ENCODE peak calls at places on chromosomes 16 and 17, in eight cellular contexts. One of them, this sample, is unnamed.

GRCh38 chr16:90032664-90033346 is 13.5 kb upstream of the DBNDD1 start:
- DNase-seq in thoracic aorta: no peak
- DNase-seq in AG08396: no peak
- DNase-seq in heart left ventricle: no peak
- DNase-seq in GM12865: no peak
- DNase-seq in CD8-positive, alpha-beta memory T cell: no peak
- DNase-seq in GM20000: no peak
- DNase-seq in NAMALWA: peak; percentile 47
- DNase-seq in this sample: no peak

GRCh38 chr17:10106067-10106466 is 92.3 kb downstream of the GAS7 start:
- DNase-seq in GM12865: no peak
- DNase-seq in heart left ventricle: no peak
- DNase-seq in GM20000: no peak
- DNase-seq in AG08396: no peak
- DNase-seq in CD8-positive, alpha-beta memory T cell: no peak
- DNase-seq in NAMALWA: no peak
- DNase-seq in thoracic aorta: no peak
- DNase-seq in this sample: no peak

GRCh38 chr16:66020642-66021041 is 345.8 kb upstream of the CDH5 start:
- DNase-seq in NAMALWA: no peak
- DNase-seq in CD8-positive, alpha-beta memory T cell: no peak
- DNase-seq in GM20000: peak; percentile 7
- DNase-seq in GM12865: peak; percentile 84
- DNase-seq in heart left ventricle: no peak
- DNase-seq in AG08396: peak; percentile 22
- DNase-seq in thoracic aorta: no peak
- DNase-seq in this sample: no peak

GRCh38 chr16:86575754-86576557 is 2.4 kb upstream of the FOXL1 start:
- DNase-seq in NAMALWA: no peak
- DNase-seq in GM12865: peak; percentile 20
- DNase-seq in thoracic aorta: peak; percentile 79
- DNase-seq in AG08396: peak; percentile 90
- DNase-seq in heart left ventricle: peak; percentile 81
- DNase-seq in GM20000: peak; percentile 80
- DNase-seq in CD8-positive, alpha-beta memory T cell: no peak
- DNase-seq in this sample: no peak

GRCh38 chr16:3092501-3092991 is 6.5 kb downstream of the ZSCAN10 start:
- DNase-seq in GM12865: no peak
- DNase-seq in heart left ventricle: no peak
- DNase-seq in thoracic aorta: no peak
- DNase-seq in NAMALWA: no peak
- DNase-seq in AG08396: no peak
- DNase-seq in GM20000: peak; percentile 8
- DNase-seq in CD8-positive, alpha-beta memory T cell: no peak
- DNase-seq in this sample: no peak

GRCh38 chr16:86529160-86529559 is 18.8 kb downstream of the FOXF1 start:
- DNase-seq in GM20000: no peak
- DNase-seq in GM12865: no peak
- DNase-seq in thoracic aorta: no peak
- DNase-seq in NAMALWA: no peak
- DNase-seq in heart left ventricle: no peak
- DNase-seq in AG08396: peak; percentile 38
- DNase-seq in CD8-positive, alpha-beta memory T cell: no peak
- DNase-seq in this sample: no peak

GRCh38 chr17:4576729-4577322 is 7.5 kb upstream of the SMTNL2 start:
- DNase-seq in AG08396: no peak
- DNase-seq in GM20000: no peak
- DNase-seq in CD8-positive, alpha-beta memory T cell: no peak
- DNase-seq in heart left ventricle: no peak
- DNase-seq in NAMALWA: no peak
- DNase-seq in GM12865: no peak
- DNase-seq in thoracic aorta: no peak
- DNase-seq in this sample: no peak

GRCh38 chr17:55391244-55391757 is 30.3 kb downstream of the MMD start:
- DNase-seq in GM20000: no peak
- DNase-seq in NAMALWA: no peak
- DNase-seq in thoracic aorta: no peak
- DNase-seq in AG08396: no peak
- DNase-seq in CD8-positive, alpha-beta memory T cell: no peak
- DNase-seq in heart left ventricle: no peak
- DNase-seq in GM12865: no peak
- DNase-seq in this sample: no peak

GRCh38 chr17:79188048-79188447 is 113.4 kb downstream of the ENGASE start:
- DNase-seq in NAMALWA: peak; percentile 43
- DNase-seq in AG08396: peak; percentile 83
- DNase-seq in CD8-positive, alpha-beta memory T cell: no peak
- DNase-seq in GM20000: peak; percentile 78
- DNase-seq in GM12865: peak; percentile 18
- DNase-seq in thoracic aorta: no peak
- DNase-seq in heart left ventricle: no peak
- DNase-seq in this sample: no peak

GRCh38 chr17:30005709-30006320 is 64.4 kb downstream of the EFCAB5 start:
- DNase-seq in GM12865: no peak
- DNase-seq in AG08396: no peak
- DNase-seq in GM20000: no peak
- DNase-seq in thoracic aorta: no peak
- DNase-seq in CD8-positive, alpha-beta memory T cell: no peak
- DNase-seq in NAMALWA: no peak
- DNase-seq in heart left ventricle: no peak
- DNase-seq in this sample: no peak

GRCh38 chr17:60720763-60721531 is 43.3 kb downstream of the BCAS3 start:
- DNase-seq in GM20000: peak; percentile 52
- DNase-seq in GM12865: peak; percentile 79
- DNase-seq in CD8-positive, alpha-beta memory T cell: peak; percentile 4
- DNase-seq in thoracic aorta: no peak
- DNase-seq in AG08396: peak; percentile 69
- DNase-seq in heart left ventricle: peak; percentile 27
- DNase-seq in NAMALWA: peak; percentile 74
- DNase-seq in this sample: no peak

GRCh38 chr16:75188832-75189477 is 18.0 kb downstream of the CTRB2 start:
- DNase-seq in GM12865: no peak
- DNase-seq in GM20000: no peak
- DNase-seq in NAMALWA: no peak
- DNase-seq in heart left ventricle: no peak
- DNase-seq in CD8-positive, alpha-beta memory T cell: no peak
- DNase-seq in thoracic aorta: no peak
- DNase-seq in AG08396: no peak
- DNase-seq in this sample: no peak

GRCh38 chr16:65710107-65710506 is 588.2 kb upstream of the CDH11 start:
- DNase-seq in NAMALWA: no peak
- DNase-seq in GM12865: no peak
- DNase-seq in CD8-positive, alpha-beta memory T cell: no peak
- DNase-seq in thoracic aorta: no peak
- DNase-seq in GM20000: no peak
- DNase-seq in heart left ventricle: no peak
- DNase-seq in AG08396: no peak
- DNase-seq in this sample: no peak

GRCh38 chr16:56425439-56425832 is at the start of gene AMFR:
- DNase-seq in CD8-positive, alpha-beta memory T cell: peak; percentile 66
- DNase-seq in GM12865: peak; percentile 92
- DNase-seq in heart left ventricle: peak; percentile 76
- DNase-seq in thoracic aorta: no peak
- DNase-seq in GM20000: peak; percentile 97
- DNase-seq in NAMALWA: peak; percentile 87
- DNase-seq in AG08396: peak; percentile 96
- DNase-seq in this sample: no peak

GRCh38 chr17:38861399-38861843 is 7.9 kb upstream of the RPL23 start:
- DNase-seq in thoracic aorta: no peak
- DNase-seq in CD8-positive, alpha-beta memory T cell: no peak
- DNase-seq in heart left ventricle: no peak
- DNase-seq in AG08396: no peak
- DNase-seq in GM12865: peak; percentile 43
- DNase-seq in GM20000: no peak
- DNase-seq in NAMALWA: peak; percentile 58
- DNase-seq in this sample: no peak

GRCh38 chr16:68370221-68370920 is 59.6 kb downstream of the PRMT7 start:
- DNase-seq in thoracic aorta: no peak
- DNase-seq in CD8-positive, alpha-beta memory T cell: no peak
- DNase-seq in GM12865: no peak
- DNase-seq in AG08396: no peak
- DNase-seq in NAMALWA: no peak
- DNase-seq in GM20000: no peak
- DNase-seq in heart left ventricle: no peak
- DNase-seq in this sample: no peak

GRCh38 chr16:69057400-69058378 is 47.8 kb upstream of the HAS3 start:
- DNase-seq in GM12865: peak; percentile 61
- DNase-seq in AG08396: peak; percentile 70
- DNase-seq in CD8-positive, alpha-beta memory T cell: no peak
- DNase-seq in NAMALWA: no peak
- DNase-seq in GM20000: peak; percentile 17
- DNase-seq in thoracic aorta: no peak
- DNase-seq in heart left ventricle: no peak
- DNase-seq in this sample: no peak

GRCh38 chr17:42629420-42630009 is 20.0 kb downstream of the TUBG1 start:
- DNase-seq in GM12865: no peak
- DNase-seq in thoracic aorta: no peak
- DNase-seq in GM20000: no peak
- DNase-seq in AG08396: no peak
- DNase-seq in heart left ventricle: no peak
- DNase-seq in CD8-positive, alpha-beta memory T cell: no peak
- DNase-seq in NAMALWA: no peak
- DNase-seq in this sample: no peak

GRCh38 chr17:45098869-45099616 is 33.3 kb downstream of the PLCD3 start:
- DNase-seq in GM20000: peak; percentile 82
- DNase-seq in thoracic aorta: peak; percentile 84
- DNase-seq in GM12865: peak; percentile 73
- DNase-seq in heart left ventricle: peak; percentile 82
- DNase-seq in CD8-positive, alpha-beta memory T cell: peak; percentile 43
- DNase-seq in AG08396: peak; percentile 84
- DNase-seq in NAMALWA: peak; percentile 86
- DNase-seq in this sample: no peak

GRCh38 chr17:81037026-81037782 is 2.3 kb downstream of the BAIAP2 start:
- DNase-seq in thoracic aorta: peak; percentile 48
- DNase-seq in heart left ventricle: peak; percentile 69
- DNase-seq in NAMALWA: no peak
- DNase-seq in GM12865: no peak
- DNase-seq in AG08396: no peak
- DNase-seq in GM20000: no peak
- DNase-seq in CD8-positive, alpha-beta memory T cell: no peak
- DNase-seq in this sample: no peak

GRCh38 chr17:38535886-38536285 is 69.9 kb downstream of the SRCIN1 start:
- DNase-seq in CD8-positive, alpha-beta memory T cell: no peak
- DNase-seq in AG08396: no peak
- DNase-seq in NAMALWA: no peak
- DNase-seq in GM20000: no peak
- DNase-seq in GM12865: no peak
- DNase-seq in heart left ventricle: no peak
- DNase-seq in thoracic aorta: no peak
- DNase-seq in this sample: no peak

GRCh38 chr17:5485270-5486205 is at the start of gene DERL2:
- DNase-seq in CD8-positive, alpha-beta memory T cell: no peak
- DNase-seq in GM12865: no peak
- DNase-seq in thoracic aorta: no peak
- DNase-seq in GM20000: no peak
- DNase-seq in AG08396: peak; percentile 53
- DNase-seq in NAMALWA: peak; percentile 44
- DNase-seq in heart left ventricle: no peak
- DNase-seq in this sample: no peak

GRCh38 chr16:49855822-49856740 is at the start of gene ZNF423:
- DNase-seq in heart left ventricle: no peak
- DNase-seq in NAMALWA: no peak
- DNase-seq in thoracic aorta: no peak
- DNase-seq in CD8-positive, alpha-beta memory T cell: no peak
- DNase-seq in AG08396: no peak
- DNase-seq in GM20000: no peak
- DNase-seq in GM12865: peak; percentile 20
- DNase-seq in this sample: no peak

GRCh38 chr16:85778873-85779272 is 20.5 kb downstream of the EMC8 start:
- DNase-seq in heart left ventricle: no peak
- DNase-seq in thoracic aorta: no peak
- DNase-seq in AG08396: no peak
- DNase-seq in CD8-positive, alpha-beta memory T cell: no peak
- DNase-seq in GM12865: no peak
- DNase-seq in NAMALWA: no peak
- DNase-seq in GM20000: no peak
- DNase-seq in this sample: no peak

GRCh38 chr17:78151514-78152008 is 5.4 kb downstream of the C17orf99 start:
- DNase-seq in heart left ventricle: no peak
- DNase-seq in GM20000: no peak
- DNase-seq in AG08396: no peak
- DNase-seq in GM12865: no peak
- DNase-seq in CD8-positive, alpha-beta memory T cell: no peak
- DNase-seq in thoracic aorta: no peak
- DNase-seq in NAMALWA: no peak
- DNase-seq in this sample: no peak

GRCh38 chr16:22065252-22065651 is 27.1 kb upstream of the VWA3A start:
- DNase-seq in CD8-positive, alpha-beta memory T cell: no peak
- DNase-seq in thoracic aorta: no peak
- DNase-seq in NAMALWA: no peak
- DNase-seq in GM12865: no peak
- DNase-seq in heart left ventricle: no peak
- DNase-seq in AG08396: no peak
- DNase-seq in GM20000: no peak
- DNase-seq in this sample: no peak

GRCh38 chr17:27664606-27664965 is 33.6 kb downstream of the LGALS9 start:
- DNase-seq in heart left ventricle: no peak
- DNase-seq in thoracic aorta: no peak
- DNase-seq in NAMALWA: no peak
- DNase-seq in CD8-positive, alpha-beta memory T cell: no peak
- DNase-seq in GM20000: no peak
- DNase-seq in GM12865: no peak
- DNase-seq in AG08396: no peak
- DNase-seq in this sample: no peak

GRCh38 chr17:41392278-41392677 is 5.1 kb downstream of the KRT31 start:
- DNase-seq in GM20000: no peak
- DNase-seq in thoracic aorta: no peak
- DNase-seq in CD8-positive, alpha-beta memory T cell: no peak
- DNase-seq in GM12865: no peak
- DNase-seq in heart left ventricle: no peak
- DNase-seq in NAMALWA: no peak
- DNase-seq in AG08396: peak; percentile 47
- DNase-seq in this sample: no peak

GRCh38 chr17:10058924-10059683 is 139.3 kb downstream of the GAS7 start:
- DNase-seq in AG08396: no peak
- DNase-seq in CD8-positive, alpha-beta memory T cell: no peak
- DNase-seq in thoracic aorta: no peak
- DNase-seq in GM20000: peak; percentile 50
- DNase-seq in GM12865: peak; percentile 75
- DNase-seq in NAMALWA: no peak
- DNase-seq in heart left ventricle: no peak
- DNase-seq in this sample: no peak

GRCh38 chr17:1197379-1197778 is 17.6 kb upstream of the ABR start:
- DNase-seq in GM12865: peak; percentile 50
- DNase-seq in NAMALWA: peak; percentile 33
- DNase-seq in AG08396: no peak
- DNase-seq in GM20000: no peak
- DNase-seq in CD8-positive, alpha-beta memory T cell: no peak
- DNase-seq in heart left ventricle: no peak
- DNase-seq in thoracic aorta: no peak
- DNase-seq in this sample: no peak

GRCh38 chr16:47311738-47312505 is 148.9 kb downstream of the ITFG1 start:
- DNase-seq in thoracic aorta: no peak
- DNase-seq in CD8-positive, alpha-beta memory T cell: no peak
- DNase-seq in AG08396: no peak
- DNase-seq in GM20000: no peak
- DNase-seq in heart left ventricle: no peak
- DNase-seq in NAMALWA: peak; percentile 69
- DNase-seq in GM12865: peak; percentile 9
- DNase-seq in this sample: no peak

GRCh38 chr16:57732683-57733082 is 2.9 kb upstream of the KATNB1 start:
- DNase-seq in thoracic aorta: no peak
- DNase-seq in GM20000: no peak
- DNase-seq in heart left ventricle: no peak
- DNase-seq in GM12865: no peak
- DNase-seq in AG08396: no peak
- DNase-seq in NAMALWA: no peak
- DNase-seq in CD8-positive, alpha-beta memory T cell: no peak
- DNase-seq in this sample: no peak

GRCh38 chr17:74199306-74200092 is 4.0 kb upstream of the RPL38 start:
- DNase-seq in AG08396: peak; percentile 87
- DNase-seq in CD8-positive, alpha-beta memory T cell: peak; percentile 52
- DNase-seq in heart left ventricle: peak; percentile 61
- DNase-seq in GM12865: peak; percentile 60
- DNase-seq in thoracic aorta: no peak
- DNase-seq in NAMALWA: peak; percentile 53
- DNase-seq in GM20000: peak; percentile 76
- DNase-seq in this sample: no peak

GRCh38 chr16:54000361-54000760 is 286.2 kb downstream of the IRX3 start:
- DNase-seq in heart left ventricle: no peak
- DNase-seq in AG08396: no peak
- DNase-seq in thoracic aorta: no peak
- DNase-seq in GM20000: no peak
- DNase-seq in GM12865: no peak
- DNase-seq in CD8-positive, alpha-beta memory T cell: no peak
- DNase-seq in NAMALWA: no peak
- DNase-seq in this sample: no peak